ENCODE peak calls at places on chromosomes 16 and 17, in five cellular contexts. R is mesendoderm, N is IMR-90, J is neuronal stem cell, I is H1. S is an unnamed sample.

GRCh38 chr17:41284546-41284945 is 9.0 kb downstream of the KRTAP9-7 start:
- DNase-seq in R (no peak), N (no peak), J (no peak), I (no peak), S (no peak)

GRCh38 chr16:70544548-70544947 is 20.9 kb downstream of the SF3B3 start:
- DNase-seq in R (no peak), N (no peak), J (no peak), I (no peak), S (no peak)

GRCh38 chr17:16972346-16972745 is 428 bp upstream of the TNFRSF13B start:
- DNase-seq in R (no peak), N (no peak), J (no peak), I (peak), S (peak)

GRCh38 chr17:17716837-17717523 is 35.7 kb downstream of the RAI1 start:
- DNase-seq in R (no peak), N (no peak), J (no peak), I (no peak), S (no peak)

GRCh38 chr17:17970699-17971430 is 1.3 kb downstream of the TOM1L2 start:
- DNase-seq in R (no peak), N (no peak), J (no peak), I (no peak), S (no peak)

GRCh38 chr16:81645303-81645702 is 133.8 kb upstream of the PLCG2 start:
- DNase-seq in R (peak), N (peak), J (no peak), I (no peak), S (peak)

GRCh38 chr17:14211246-14211645 is 25.4 kb downstream of the CDRT15 start:
- DNase-seq in R (no peak), N (no peak), J (no peak), I (no peak), S (peak)

GRCh38 chr16:53829186-53829747 is 125.3 kb downstream of the FTO start:
- DNase-seq in R (no peak), N (peak), J (no peak), I (no peak), S (no peak)

GRCh38 chr17:6456321-6456720 is 12.1 kb downstream of the PIMREG start:
- DNase-seq in R (no peak), N (no peak), J (no peak), I (no peak), S (no peak)

GRCh38 chr16:54801445-54801844 is 129.2 kb upstream of the IRX5 start:
- DNase-seq in R (no peak), N (no peak), J (no peak), I (no peak), S (no peak)

GRCh38 chr16:12340151-12340733 is 363.7 kb downstream of the SNX29 start:
- DNase-seq in R (peak), N (peak), J (no peak), I (peak), S (peak)

GRCh38 chr17:376936-377863 is 24.6 kb upstream of the RPH3AL start:
- DNase-seq in R (peak), N (peak), J (no peak), I (no peak), S (no peak)

GRCh38 chr17:49031965-49032928 is 35.1 kb downstream of the IGF2BP1 start:
- DNase-seq in R (peak), N (peak), J (peak), I (peak), S (peak)

GRCh38 chr17:79950711-79951110 is 85.0 kb downstream of the TBC1D16 start:
- DNase-seq in R (peak), N (no peak), J (peak), I (no peak), S (peak)

GRCh38 chr17:45918241-45918745 is 23.9 kb downstream of the MAPT start:
- DNase-seq in R (no peak), N (no peak), J (no peak), I (no peak), S (no peak)

GRCh38 chr17:58630883-58631522 is 60.8 kb downstream of the TEX14 start:
- DNase-seq in R (peak), N (no peak), J (peak), I (peak), S (peak)

GRCh38 chr16:57071840-57072541 is 20.4 kb upstream of the CPNE2 start:
- DNase-seq in R (no peak), N (peak), J (no peak), I (no peak), S (no peak)

GRCh38 chr17:18250259-18250658 is 8.3 kb downstream of the FLII start:
- DNase-seq in R (no peak), N (no peak), J (no peak), I (no peak), S (no peak)

GRCh38 chr16:20898938-20899502 is 1.1 kb downstream of the DCUN1D3 start:
- DNase-seq in R (peak), N (peak), J (no peak), I (no peak), S (no peak)

GRCh38 chr17:1186923-1187771 is 7.4 kb upstream of the ABR start:
- DNase-seq in R (peak), N (peak), J (peak), I (peak), S (peak)

GRCh38 chr16:17345043-17345442 is 125.7 kb downstream of the XYLT1 start:
- DNase-seq in R (no peak), N (peak), J (no peak), I (no peak), S (no peak)

GRCh38 chr17:15892244-15892643 is 52.7 kb upstream of the ADORA2B start:
- DNase-seq in R (no peak), N (no peak), J (no peak), I (no peak), S (no peak)

GRCh38 chr16:25018972-25019617 is 3.9 kb upstream of the ARHGAP17 start:
- DNase-seq in R (no peak), N (no peak), J (no peak), I (no peak), S (no peak)

GRCh38 chr16:88650749-88651275 is at the start of gene CYBA:
- DNase-seq in R (peak), N (peak), J (peak), I (peak), S (peak)

DNA sequence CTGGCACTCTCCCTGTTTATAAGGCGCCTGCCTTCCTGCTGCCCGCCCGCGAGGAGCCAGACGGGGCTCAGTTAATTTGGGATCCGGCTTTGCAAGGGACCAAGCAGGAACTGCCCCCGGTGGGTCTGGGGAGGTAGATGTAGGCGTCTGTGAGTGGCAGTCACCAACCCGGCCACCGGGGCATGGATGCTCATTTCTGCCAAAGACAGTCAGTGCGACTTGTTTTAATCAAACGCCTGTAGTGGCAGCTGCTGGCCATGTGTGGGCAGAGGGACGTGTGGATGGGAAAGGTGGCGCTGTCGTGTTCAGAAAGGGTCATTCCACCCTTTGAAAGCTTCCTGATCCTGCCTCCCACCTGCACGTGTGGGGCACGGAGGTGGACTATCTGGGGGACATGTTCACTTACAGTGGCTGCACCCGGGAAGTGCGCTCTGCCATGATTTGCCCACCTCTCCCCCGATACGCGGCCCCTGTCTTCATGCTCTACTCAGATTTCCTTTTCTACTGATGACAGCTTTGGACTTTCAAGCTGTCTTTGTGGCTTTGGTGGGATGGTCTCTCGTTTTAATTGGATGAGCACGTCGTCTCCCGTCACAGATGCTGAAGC is 60.3 kb upstream of the CIBAR2 start:
- DNase-seq in R (peak), N (peak), J (no peak), I (peak), S (peak)
- H2BK120ac ChIP-seq in R (no peak), N (peak), J (no peak), I (no peak), S (no peak)

DNA sequence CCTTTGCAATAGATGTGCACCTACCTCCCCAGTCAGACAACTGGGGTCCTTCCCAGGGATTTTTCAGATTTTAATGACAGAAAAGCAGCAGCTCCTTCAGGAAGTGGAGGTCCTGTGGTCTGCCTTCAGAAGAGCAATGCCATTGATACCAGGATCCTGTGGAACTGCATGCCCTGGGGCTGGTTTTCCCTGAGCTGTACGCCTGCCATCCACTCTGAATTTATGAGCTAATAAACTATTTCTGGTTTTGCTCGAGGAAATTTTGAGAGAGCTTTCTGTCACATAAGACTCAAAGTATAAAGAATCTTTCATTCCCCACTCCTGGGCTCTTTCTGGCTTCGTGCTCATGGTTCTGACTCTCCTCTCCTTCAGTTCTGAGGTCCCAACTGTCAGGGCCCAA is 10.0 kb upstream of the CCL23 start:
- DNase-seq in R (no peak), N (no peak), J (no peak), I (no peak), S (no peak)
- H3K4me2 ChIP-seq in R (no peak), N (no peak), J (no peak), I (no peak), S (no peak)

GRCh38 chr17:74748279-74748528 is 224 bp upstream of the NHERF1 start:
- DNase-seq in R (no peak), N (no peak), J (no peak), I (no peak), S (peak)

GRCh38 chr17:74746922-74747321 is 1.5 kb upstream of the NHERF1 start:
- DNase-seq in R (peak), N (no peak), J (no peak), I (no peak), S (no peak)

GRCh38 chr17:74750039-74750326 is 1.6 kb downstream of the NHERF1 start:
- DNase-seq in R (no peak), N (no peak), J (no peak), I (no peak), S (no peak)

GRCh38 chr17:74749262-74750038 is 1.0 kb downstream of the NHERF1 start:
- DNase-seq in R (peak), N (no peak), J (no peak), I (no peak), S (no peak)

DNA sequence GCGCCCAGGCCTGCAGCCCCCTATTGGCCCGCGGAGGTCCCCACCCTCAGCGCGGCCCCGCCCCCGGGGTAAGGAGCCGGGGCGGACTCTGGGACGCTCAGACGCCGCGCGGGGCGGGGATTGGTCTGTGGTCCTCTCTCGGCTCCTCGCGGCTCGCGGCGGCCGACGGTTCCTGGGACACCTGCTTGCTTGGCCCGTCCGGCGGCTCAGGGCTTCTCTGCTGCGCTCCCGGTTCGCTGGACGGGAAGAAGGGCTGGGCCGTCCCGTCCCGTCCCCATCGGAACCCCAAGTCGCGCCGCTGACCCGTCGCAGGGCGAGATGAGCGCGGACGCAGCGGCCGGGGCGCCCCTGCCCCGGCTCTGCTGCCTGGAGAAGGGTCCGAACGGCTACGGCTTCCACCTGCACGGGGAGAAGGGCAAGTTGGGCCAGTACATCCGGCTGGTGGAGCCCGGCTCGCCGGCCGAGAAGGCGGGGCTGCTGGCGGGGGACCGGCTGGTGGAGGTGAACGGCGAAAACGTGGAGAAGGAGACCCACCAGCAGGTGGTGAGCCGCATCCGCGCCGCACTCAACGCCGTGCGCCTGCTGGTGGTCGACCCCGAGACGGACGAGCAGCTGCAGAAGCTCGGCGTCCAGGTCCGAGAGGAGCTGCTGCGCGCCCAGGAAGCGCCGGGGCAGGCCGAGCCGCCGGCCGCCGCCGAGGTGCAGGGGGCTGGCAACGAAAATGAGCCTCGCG is at the start of gene NHERF1:
- DNase-seq in R (peak), N (peak), J (peak), I (peak), S (no peak)
- H2BK120ac ChIP-seq in R (peak), N (no peak), J (peak), I (no peak), S (no peak)

GRCh38 chr17:81844887-81845286 is 10.0 kb upstream of the PPP1R27 start:
- DNase-seq in R (no peak), N (no peak), J (no peak), I (no peak), S (no peak)

GRCh38 chr17:81845361-81845760 is 10.5 kb upstream of the PPP1R27 start:
- DNase-seq in R (no peak), N (no peak), J (no peak), I (no peak), S (no peak)

GRCh38 chr17:81844327-81844851 is 9.5 kb upstream of the PPP1R27 start:
- DNase-seq in R (no peak), N (no peak), J (no peak), I (no peak), S (no peak)

GRCh38 chr17:81846743-81847689 is 12.2 kb upstream of the PPP1R27 start:
- DNase-seq in R (no peak), N (no peak), J (no peak), I (no peak), S (no peak)

DNA sequence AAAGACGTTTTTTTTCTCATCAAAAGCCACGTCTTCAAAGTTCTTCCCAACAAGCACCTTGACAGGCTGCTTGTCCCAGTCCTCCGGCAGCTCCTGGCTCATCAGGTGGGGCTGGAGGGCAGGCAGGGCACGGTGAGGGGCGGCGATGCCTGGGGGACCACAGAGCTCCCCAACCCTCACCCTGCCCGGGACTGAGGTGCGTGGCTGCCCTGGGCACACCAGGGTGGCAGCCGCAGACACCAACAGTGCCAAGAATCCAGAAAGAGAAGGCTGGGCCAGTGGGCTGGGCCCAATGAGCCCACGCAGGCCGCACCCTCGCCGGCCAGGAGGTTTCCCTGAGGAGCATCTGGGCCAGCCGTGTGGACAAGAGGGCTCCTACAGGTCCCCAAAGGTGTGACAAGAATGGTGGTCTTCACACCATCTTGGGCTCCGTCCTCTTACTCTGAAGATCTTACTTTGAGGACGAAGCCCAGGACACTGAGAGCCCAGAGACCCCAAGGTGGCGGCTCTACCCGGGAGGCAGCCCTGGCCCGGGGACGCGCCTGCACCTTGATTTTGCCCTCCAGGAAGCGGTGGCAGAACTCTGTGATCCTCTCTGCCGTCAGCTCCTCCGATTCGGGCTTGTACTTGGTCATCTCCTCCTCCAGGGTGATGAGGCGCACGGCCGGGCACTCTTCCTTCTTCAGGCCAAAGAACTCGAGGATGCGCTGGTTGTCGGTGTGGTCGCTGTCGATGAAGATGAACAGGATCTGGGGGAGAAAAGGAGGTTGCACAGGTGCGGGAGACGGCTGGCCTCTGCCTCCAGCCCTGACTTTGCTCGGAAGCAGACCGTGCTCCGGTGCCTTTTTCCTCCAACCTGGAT is 11.3 kb upstream of the PPP1R27 start:
- DNase-seq in R (no peak), N (no peak), J (no peak), I (no peak), S (no peak)
- H3K4me2 ChIP-seq in R (no peak), N (no peak), J (no peak), I (no peak), S (no peak)

DNA sequence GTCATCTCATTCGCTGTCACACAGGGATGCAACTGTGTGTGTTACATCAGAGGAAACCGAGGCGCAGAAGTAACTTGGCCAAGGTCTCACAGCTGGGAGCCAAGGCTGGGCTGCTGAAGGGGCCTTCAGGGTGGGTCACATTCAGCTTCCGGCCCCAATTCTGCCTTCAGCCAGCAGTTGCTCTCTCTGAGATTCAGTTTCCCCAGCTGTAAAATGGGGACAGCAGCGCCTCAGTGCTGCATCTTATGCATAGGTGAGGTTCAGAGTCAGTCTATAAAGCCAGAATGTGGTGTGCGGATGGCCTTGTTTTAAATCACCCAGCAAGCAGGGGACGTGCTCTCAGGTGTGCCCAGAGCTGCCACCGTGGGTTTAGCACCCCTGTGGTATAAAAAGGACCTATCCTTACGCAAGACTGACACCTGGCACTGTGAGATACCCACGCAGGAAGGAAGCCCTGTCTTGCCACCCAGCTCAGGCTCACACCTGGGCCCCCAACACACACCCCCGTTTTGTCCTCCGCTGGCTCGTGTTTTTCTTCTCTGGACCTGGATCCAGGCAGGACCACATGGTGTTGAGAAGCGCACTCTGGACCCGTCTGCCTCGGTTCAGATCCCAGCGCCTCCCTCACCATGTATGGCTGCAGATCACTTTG is 94.6 kb upstream of the GSE1 start:
- DNase-seq in R (no peak), N (no peak), J (no peak), I (no peak), S (no peak)
- H2BK120ac ChIP-seq in R (no peak), N (no peak), J (peak), I (no peak), S (no peak)

GRCh38 chr17:2713881-2714280 is 2.3 kb upstream of the CLUH start:
- DNase-seq in R (no peak), N (no peak), J (no peak), I (no peak), S (no peak)

GRCh38 chr17:2719861-2720260 is 8.3 kb upstream of the CLUH start:
- DNase-seq in R (no peak), N (no peak), J (no peak), I (no peak), S (no peak)

GRCh38 chr17:2718150-2718938 is 6.8 kb upstream of the CLUH start:
- DNase-seq in R (no peak), N (no peak), J (no peak), I (no peak), S (no peak)

GRCh38 chr17:2712300-2713043 is 908 bp upstream of the CLUH start:
- DNase-seq in R (no peak), N (no peak), J (no peak), I (no peak), S (no peak)

DNA sequence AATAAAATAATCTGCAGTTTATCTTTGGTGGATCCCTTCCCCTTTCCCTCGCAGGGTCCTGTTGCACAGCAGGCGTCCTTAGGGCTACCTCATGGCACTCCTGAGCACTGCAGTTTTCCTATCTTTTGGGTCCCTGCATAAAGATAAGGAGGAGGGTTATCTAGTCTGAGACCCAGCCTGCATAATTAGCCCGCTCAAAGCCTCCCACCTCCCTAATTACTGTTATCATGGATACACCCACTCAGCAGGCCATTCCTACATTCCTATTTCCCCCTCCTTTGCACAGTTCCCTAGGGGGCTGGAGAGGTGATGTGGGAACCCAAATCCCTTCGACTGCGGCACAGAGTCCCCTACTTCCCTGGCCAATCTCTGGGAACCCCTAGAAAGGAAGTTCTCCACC is 5.1 kb upstream of the CLUH start:
- DNase-seq in R (peak), N (no peak), J (no peak), I (no peak), S (no peak)
- H3K4me2 ChIP-seq in R (no peak), N (no peak), J (no peak), I (no peak), S (no peak)

GRCh38 chr17:43598359-43599045 is 52.4 kb upstream of the ETV4 start:
- DNase-seq in R (no peak), N (no peak), J (no peak), I (no peak), S (no peak)
- H2BK120ac ChIP-seq in R (no peak), N (peak), J (no peak), I (no peak), S (no peak)

GRCh38 chr17:63530557-63531021 is 7.4 kb downstream of the KCNH6 start:
- DNase-seq in R (no peak), N (no peak), J (no peak), I (no peak), S (no peak)

GRCh38 chr17:63526861-63527260 is 3.7 kb downstream of the KCNH6 start:
- DNase-seq in R (no peak), N (no peak), J (no peak), I (no peak), S (no peak)

GRCh38 chr17:63531022-63531965 is 8.1 kb downstream of the KCNH6 start:
- DNase-seq in R (no peak), N (no peak), J (no peak), I (no peak), S (no peak)

GRCh38 chr17:63528183-63528582 is 5.0 kb downstream of the KCNH6 start:
- DNase-seq in R (no peak), N (no peak), J (no peak), I (no peak), S (no peak)

GRCh38 chr17:63529711-63530556 is 6.8 kb downstream of the KCNH6 start:
- DNase-seq in R (no peak), N (no peak), J (no peak), I (no peak), S (no peak)
- H3K4me2 ChIP-seq in R (no peak), N (no peak), J (no peak), I (no peak), S (no peak)

S was measured in H9.